ENCODE peak calls at places on chromosomes 6 and 20, in five cellular contexts. S is NCI-H1105 treated with DMSO at 0.1 percent for 48 hours, O is cardiac muscle cell, J is SW 1271, E is fibroblast of the aortic adventitia. A is an unnamed sample.

GRCh38 chr20:17678295-17678694 is 3.7 kb downstream of the RRBP1 start:
- DNase-seq in E (no peak), O (no peak), S (no peak), J (no peak), A (no peak)

GRCh38 chr6:134529921-134530320 is 212.0 kb upstream of the SGK1 start:
- DNase-seq in O (no peak), S (no peak), J (no peak), E (no peak), A (no peak)

GRCh38 chr6:101011165-101011564 is 130.0 kb upstream of the ASCC3 start:
- DNase-seq in J (no peak), O (no peak), S (no peak), E (no peak), A (no peak)

GRCh38 chr6:130598021-130598989 is 228.9 kb upstream of the SMLR1 start:
- DNase-seq in E (peak; percentile 88), O (no peak), J (no peak), S (no peak), A (no peak)

GRCh38 chr6:13383280-13384163 is 55.2 kb upstream of the TBC1D7 start:
- DNase-seq in E (peak; percentile 62), J (no peak), O (no peak), S (peak; percentile 60), A (no peak)

GRCh38 chr6:126531840-126532239 is 191.9 kb downstream of the CENPW start:
- DNase-seq in O (no peak), E (no peak), S (no peak), J (no peak), A (no peak)

GRCh38 chr6:153625089-153625488 is 414.0 kb upstream of the OPRM1 start:
- DNase-seq in O (peak; percentile 54), E (no peak), S (peak; percentile 29), J (no peak), A (no peak)

GRCh38 chr20:18504479-18505060 is 3.2 kb upstream of the SEC23B start:
- DNase-seq in S (no peak), J (no peak), E (peak; percentile 52), O (no peak), A (no peak)

GRCh38 chr6:150874184-150874583 is 8.7 kb downstream of the MTHFD1L start:
- DNase-seq in S (no peak), O (no peak), E (no peak), J (no peak), A (no peak)

GRCh38 chr6:116087437-116088027 is 13.1 kb upstream of the NT5DC1 start:
- DNase-seq in O (no peak), E (peak; percentile 47), J (no peak), S (no peak), A (no peak)

GRCh38 chr6:18240230-18240629 is 24.1 kb downstream of the DEK start:
- DNase-seq in E (no peak), O (no peak), J (no peak), S (no peak), A (no peak)

GRCh38 chr20:1618479-1618878 is 1.3 kb downstream of the SIRPB1 start:
- DNase-seq in O (no peak), J (no peak), E (no peak), S (no peak), A (no peak)

GRCh38 chr20:35207950-35208611 is 18.4 kb upstream of the MMP24 start:
- DNase-seq in J (peak; percentile 73), O (peak; percentile 88), S (peak; percentile 59), E (peak; percentile 87), A (peak; percentile 77)

GRCh38 chr6:33774774-33775173 is 14.2 kb downstream of the LEMD2 start:
- DNase-seq in E (no peak), S (no peak), O (no peak), J (no peak), A (no peak)

GRCh38 chr6:119174879-119175817 is 96.7 kb upstream of the FAM184A start:
- DNase-seq in E (peak; percentile 79), O (no peak), S (no peak), J (no peak), A (no peak)

GRCh38 chr6:118551063-118551672 is 3.1 kb downstream of the PLN start:
- DNase-seq in E (peak; percentile 80), S (peak; percentile 78), O (peak; percentile 64), J (peak; percentile 13), A (peak; percentile 20)

GRCh38 chr20:33729101-33729500 is 2.7 kb upstream of the ZNF341 start:
- DNase-seq in O (no peak), S (no peak), J (no peak), E (no peak), A (no peak)

GRCh38 chr6:83359638-83360037 is 71.2 kb downstream of the ME1 start:
- DNase-seq in S (no peak), E (no peak), J (no peak), O (no peak), A (no peak)

GRCh38 chr20:22387452-22387851 is 196.9 kb downstream of the FOXA2 start:
- DNase-seq in J (no peak), S (no peak), E (no peak), O (no peak), A (no peak)

GRCh38 chr20:19802492-19803158 is 44.6 kb downstream of the RIN2 start:
- DNase-seq in E (no peak), J (no peak), S (no peak), O (peak; percentile 39), A (no peak)

GRCh38 chr6:37049990-37050853 is 44.8 kb downstream of the FGD2 start:
- DNase-seq in O (no peak), J (no peak), E (no peak), S (no peak), A (no peak)

GRCh38 chr20:11216451-11217314 is 542.9 kb upstream of the JAG1 start:
- DNase-seq in S (no peak), E (peak; percentile 91), J (no peak), O (no peak), A (peak; percentile 81)

GRCh38 chr20:51258582-51259175 is 235.8 kb upstream of the KCNG1 start:
- DNase-seq in J (no peak), E (peak; percentile 18), O (no peak), S (no peak), A (no peak)

GRCh38 chr20:53654932-53655674 is 61.5 kb upstream of the ZNF217 start:
- DNase-seq in O (no peak), E (no peak), S (no peak), J (no peak), A (no peak)

GRCh38 chr6:12150812-12151432 is 138.8 kb downstream of the HIVEP1 start:
- DNase-seq in S (peak; percentile 8), J (no peak), O (peak; percentile 45), E (no peak), A (no peak)

GRCh38 chr6:46655803-46656202 is 3.0 kb downstream of the SLC25A27 start:
- DNase-seq in J (no peak), E (no peak), O (peak; percentile 51), S (no peak), A (no peak)

GRCh38 chr6:119241124-119241491 is 108.5 kb downstream of the MAN1A1 start:
- DNase-seq in E (peak; percentile 21), O (no peak), S (peak; percentile 91), J (no peak), A (no peak)

GRCh38 chr20:47357296-47358051 is 975 bp upstream of the ZMYND8 start:
- DNase-seq in S (peak; percentile 79), O (peak; percentile 87), J (peak; percentile 64), E (peak; percentile 83), A (peak; percentile 82)

GRCh38 chr6:82080767-82081166 is 166.8 kb downstream of the IBTK start:
- DNase-seq in O (no peak), S (no peak), J (no peak), E (no peak), A (no peak)

GRCh38 chr6:113018351-113019151 is 671.4 kb downstream of the RFPL4B start:
- DNase-seq in E (peak; percentile 96), J (no peak), O (no peak), S (no peak), A (peak; percentile 88)

GRCh38 chr20:44034451-44034850 is 119.8 kb downstream of the TOX2 start:
- DNase-seq in S (no peak), E (no peak), J (no peak), O (no peak), A (no peak)

GRCh38 chr20:38217791-38218565 is 42.6 kb downstream of the KIAA1755 start:
- DNase-seq in E (peak; percentile 96), S (no peak), O (peak; percentile 24), J (peak; percentile 93), A (no peak)

GRCh38 chr6:144395014-144395413 is 109.9 kb downstream of the UTRN start:
- DNase-seq in E (peak; percentile 4), O (no peak), J (no peak), S (no peak), A (no peak)

GRCh38 chr6:145069966-145070365 is 665.4 kb downstream of the EPM2A start:
- DNase-seq in S (no peak), J (no peak), O (no peak), E (no peak), A (no peak)

GRCh38 chr20:3115190-3116107 is 30.9 kb upstream of the AVP start:
- DNase-seq in E (peak; percentile 65), O (peak; percentile 68), S (no peak), J (peak; percentile 18), A (no peak)

A was measured in pulmonary artery endothelial cell.